ENCODE peak calls at places on chromosomes 6 and 20, in nine cellular contexts. G, X, B, S, E, V, O, W and R are unnamed samples.

GRCh38 chr20:1327241-1327653 is 1.7 kb downstream of the SDCBP2 start:
- DNase-seq in W (no peak), X (peak; percentile 65), V (peak; percentile 79), G (peak; percentile 14), B (no peak), S (peak; percentile 66), E (no peak), O (peak; percentile 84), R (peak; percentile 45)

GRCh38 chr6:69775450-69775849 is 21.4 kb downstream of the LMBRD1 start:
- DNase-seq in S (no peak), O (no peak), W (no peak), B (no peak), G (no peak), X (no peak), E (no peak), V (no peak), R (no peak)

GRCh38 chr20:62777528-62777830 is 18.8 kb upstream of the MRGBP start:
- DNase-seq in B (no peak), X (no peak), G (no peak), S (no peak), O (no peak), W (no peak), E (no peak), V (no peak), R (peak; percentile 65)

GRCh38 chr20:49344975-49345374 is 67.1 kb upstream of the ZNFX1 start:
- DNase-seq in O (peak; percentile 55), B (no peak), G (peak; percentile 71), E (peak; percentile 55), W (peak; percentile 48), S (peak; percentile 90), V (peak; percentile 92), X (no peak), R (no peak)

GRCh38 chr6:159754959-159755914 is 6.6 kb upstream of the ACAT2 start:
- DNase-seq in S (no peak), B (no peak), X (no peak), W (no peak), V (no peak), G (no peak), O (no peak), E (no peak), R (no peak)

GRCh38 chr6:105510746-105511145 is 107.9 kb upstream of the PREP start:
- DNase-seq in E (no peak), S (no peak), X (no peak), O (no peak), V (peak; percentile 77), B (no peak), W (no peak), G (no peak), R (no peak)

GRCh38 chr20:33828326-33828834 is 17.2 kb downstream of the CHMP4B start:
- DNase-seq in E (no peak), V (no peak), X (no peak), G (no peak), S (no peak), W (no peak), B (no peak), O (no peak), R (no peak)

GRCh38 chr20:48659888-48660287 is 167.9 kb downstream of the PREX1 start:
- DNase-seq in X (no peak), E (peak; percentile 89), V (no peak), S (no peak), W (no peak), G (no peak), O (no peak), B (no peak), R (no peak)

GRCh38 chr6:29965873-29966601 is 23.7 kb downstream of the HLA-A start:
- DNase-seq in E (peak; percentile 91), S (peak; percentile 91), W (peak; percentile 74), X (peak; percentile 92), O (peak; percentile 66), G (peak; percentile 81), V (peak; percentile 57), B (peak; percentile 93), R (peak; percentile 95)

GRCh38 chr6:29967379-29968010 is 25.2 kb downstream of the HLA-A start:
- DNase-seq in S (no peak), W (no peak), O (no peak), E (peak; percentile 80), G (no peak), V (no peak), B (no peak), X (peak; percentile 82), R (peak; percentile 78)

GRCh38 chr6:29964553-29964903 is 22.2 kb downstream of the HLA-A start:
- DNase-seq in V (no peak), W (no peak), X (no peak), O (no peak), E (no peak), G (no peak), B (no peak), S (no peak), R (no peak)

GRCh38 chr6:29968130-29968529 is 25.8 kb downstream of the HLA-A start:
- DNase-seq in O (no peak), V (peak; percentile 41), W (no peak), X (no peak), E (peak; percentile 73), G (no peak), S (no peak), B (no peak), R (no peak)

DNA sequence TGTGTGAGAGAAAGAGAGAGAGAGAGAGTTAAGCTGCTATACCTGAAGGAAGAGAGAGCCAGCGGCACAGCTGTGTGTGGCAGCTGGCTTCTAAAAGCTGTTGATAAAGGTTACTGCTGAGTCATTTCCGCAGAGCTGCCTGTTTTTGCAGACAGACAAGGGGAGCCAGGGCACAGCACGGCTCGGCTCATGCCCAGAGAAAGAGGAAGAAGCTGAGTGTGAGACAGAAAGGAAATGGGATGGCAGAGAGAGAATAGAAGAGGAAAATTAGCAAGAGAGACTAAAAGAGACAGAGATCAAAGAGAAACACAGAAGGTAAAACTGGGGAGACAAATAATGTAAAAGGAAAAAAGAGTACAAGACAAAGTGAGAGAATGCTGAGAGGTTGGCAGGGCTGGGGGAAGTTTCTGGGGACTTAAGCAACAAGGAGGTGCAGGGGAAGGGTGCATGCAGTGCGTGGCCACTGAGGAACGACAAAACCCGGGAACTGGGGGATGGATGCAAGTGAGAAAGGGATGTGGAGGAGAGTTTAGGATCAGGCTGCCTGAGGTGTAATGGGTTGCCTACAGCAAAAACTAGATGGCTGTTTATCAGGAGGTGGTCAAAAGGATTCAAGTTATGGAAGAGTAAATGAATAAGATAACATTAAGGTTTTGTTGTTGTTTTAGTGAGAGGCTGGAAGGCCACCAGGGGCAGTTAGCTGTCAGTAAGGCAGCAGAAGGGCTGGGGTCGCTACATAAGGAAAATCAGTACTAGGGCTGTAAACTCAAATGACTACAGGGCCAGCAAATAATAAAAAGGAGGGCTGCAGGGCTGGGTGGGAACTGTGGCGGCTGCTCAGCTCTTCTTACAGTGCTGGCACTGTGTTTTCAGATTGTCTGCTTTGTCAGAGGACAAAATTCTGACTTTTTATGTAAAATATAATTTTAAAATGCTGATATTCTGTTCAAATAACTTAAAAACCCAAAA is 22.9 kb downstream of the HLA-A start:
- DNase-seq in B (peak; percentile 75), W (peak; percentile 61), G (peak; percentile 84), S (peak; percentile 90), X (peak; percentile 95), O (peak; percentile 58), E (peak; percentile 93), V (peak; percentile 91), R (no peak)
- TF ChIP-seq POLR2A in B (peak; percentile 93), W (no peak), G (no peak), S (peak; percentile 67), X (peak; percentile 74), O (no peak), E (no peak), V (no peak), R (peak; percentile 73)

GRCh38 chr6:71496018-71496800 is 207.6 kb downstream of the OGFRL1 start:
- DNase-seq in E (no peak), W (no peak), O (no peak), B (no peak), G (no peak), X (peak; percentile 48), V (peak; percentile 31), S (no peak), R (no peak)

GRCh38 chr6:71489736-71490135 is 201.1 kb downstream of the OGFRL1 start:
- DNase-seq in S (no peak), X (no peak), O (no peak), W (no peak), E (peak; percentile 27), G (no peak), B (no peak), V (peak; percentile 90), R (no peak)

GRCh38 chr6:71490876-71491275 is 202.3 kb downstream of the OGFRL1 start:
- DNase-seq in O (no peak), B (no peak), V (no peak), G (no peak), E (no peak), S (no peak), X (no peak), W (no peak), R (no peak)

GRCh38 chr6:71491844-71492243 is 203.2 kb downstream of the OGFRL1 start:
- DNase-seq in O (no peak), B (no peak), W (no peak), S (no peak), E (no peak), G (no peak), X (no peak), V (no peak), R (no peak)

GRCh38 chr6:71492668-71493067 is 204.1 kb downstream of the OGFRL1 start:
- DNase-seq in E (no peak), B (no peak), O (no peak), G (no peak), V (no peak), X (no peak), W (no peak), S (no peak), R (no peak)
- TF ChIP-seq POLR2A in E (no peak), B (no peak), O (no peak), G (no peak), V (no peak), X (no peak), W (no peak), S (no peak), R (no peak)

GRCh38 chr6:51025082-51025777 is 206.6 kb downstream of the TFAP2B start:
- DNase-seq in G (no peak), X (no peak), O (no peak), V (peak; percentile 7), B (no peak), E (no peak), W (no peak), S (no peak), R (no peak)
- TF ChIP-seq POLR2A in G (no peak), X (no peak), O (no peak), V (no peak), B (no peak), E (no peak), W (no peak), S (no peak), R (no peak)

GRCh38 chr20:17966432-17967312 is 1.9 kb downstream of the SNX5 start:
- DNase-seq in S (no peak), W (no peak), E (no peak), X (no peak), V (peak; percentile 42), B (no peak), O (no peak), G (no peak), R (no peak)

GRCh38 chr20:17964073-17964472 is 4.5 kb downstream of the SNX5 start:
- DNase-seq in O (no peak), X (no peak), E (no peak), B (no peak), W (no peak), V (no peak), G (no peak), S (no peak), R (no peak)

GRCh38 chr20:17963114-17963897 is 5.3 kb downstream of the SNX5 start:
- DNase-seq in B (no peak), S (no peak), X (peak; percentile 46), E (no peak), O (no peak), V (no peak), W (no peak), G (no peak), R (no peak)

GRCh38 chr20:17964632-17965031 is 4.0 kb downstream of the SNX5 start:
- DNase-seq in S (no peak), O (no peak), X (no peak), G (no peak), W (no peak), V (no peak), B (no peak), E (no peak), R (no peak)

DNA sequence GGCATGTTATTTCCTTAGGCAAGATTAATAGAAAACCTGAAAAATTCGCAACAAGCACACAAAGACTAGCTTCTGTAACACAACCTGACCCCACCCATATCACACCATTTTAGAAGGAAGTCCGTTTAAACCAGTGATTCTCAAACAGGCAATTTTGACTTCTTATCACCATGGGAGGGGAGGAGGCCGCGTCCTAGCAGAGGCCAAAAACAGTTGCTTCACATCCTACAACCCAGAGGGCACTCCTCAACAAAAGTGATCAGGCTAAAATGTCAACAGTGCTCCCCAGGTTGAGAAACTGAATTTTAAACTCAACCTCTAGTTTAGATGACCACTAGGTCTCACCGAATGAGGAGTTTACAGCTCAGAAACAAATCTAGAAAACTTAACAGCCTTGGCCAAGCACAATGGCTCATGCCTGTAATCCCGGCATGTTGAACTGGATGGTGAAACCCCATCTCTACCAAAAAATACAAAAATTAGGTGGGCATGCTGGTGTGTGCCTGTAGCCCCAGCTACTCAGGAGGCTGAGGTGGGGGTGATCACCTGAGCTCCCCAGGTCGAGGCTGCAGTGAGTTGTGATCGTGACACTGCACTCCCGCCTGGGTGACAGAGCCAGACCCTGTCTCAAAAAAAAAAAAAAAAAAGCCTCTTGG is 3.4 kb downstream of the SNX5 start:
- DNase-seq in B (no peak), E (no peak), G (no peak), W (no peak), V (no peak), X (peak; percentile 49), O (no peak), S (no peak), R (peak; percentile 46)
- TF ChIP-seq POLR2A in B (no peak), E (no peak), G (no peak), W (no peak), V (no peak), X (no peak), O (no peak), S (no peak), R (no peak)